ENCODE peak calls at places on chromosomes 13 and 19, in six cellular contexts. One of them, this sample, is unnamed.
A peak's percentile ranks its signal among the peaks of the same experiment; 100 is the strongest.

GRCh38 chr13:27783111-27783510 is 9.2 kb upstream of the GSX1 start:
- DNase-seq in K562: no peak
- DNase-seq in HepG2: peak; percentile 14
- DNase-seq in HCT116: no peak
- DNase-seq in IMR-90: peak; percentile 8
- DNase-seq in H1: no peak
- DNase-seq in this sample: peak; percentile 7

GRCh38 chr19:55345818-55346724 is 6.4 kb downstream of the KMT5C start:
- DNase-seq in HepG2: no peak
- DNase-seq in H1: no peak
- DNase-seq in IMR-90: no peak
- DNase-seq in HCT116: no peak
- DNase-seq in K562: peak; percentile 69
- DNase-seq in this sample: no peak

GRCh38 chr13:51035469-51035868 is 75.6 kb downstream of the C13orf42 start:
- DNase-seq in HepG2: no peak
- DNase-seq in K562: no peak
- DNase-seq in HCT116: no peak
- DNase-seq in H1: peak; percentile 10
- DNase-seq in IMR-90: no peak
- DNase-seq in this sample: no peak

GRCh38 chr19:41226053-41226873 is 7.2 kb downstream of the AXL start:
- DNase-seq in K562: peak; percentile 93
- DNase-seq in H1: peak; percentile 79
- DNase-seq in IMR-90: peak; percentile 82
- DNase-seq in HCT116: peak; percentile 72
- DNase-seq in HepG2: peak; percentile 68
- DNase-seq in this sample: peak; percentile 59

GRCh38 chr19:16133818-16134217 is 9.7 kb upstream of the HSH2D start:
- DNase-seq in HepG2: no peak
- DNase-seq in K562: no peak
- DNase-seq in H1: no peak
- DNase-seq in HCT116: no peak
- DNase-seq in IMR-90: no peak
- DNase-seq in this sample: no peak

GRCh38 chr19:42090687-42091086 is 14.7 kb downstream of the ZNF574 start:
- DNase-seq in IMR-90: no peak
- DNase-seq in K562: no peak
- DNase-seq in HepG2: no peak
- DNase-seq in H1: no peak
- DNase-seq in HCT116: no peak
- DNase-seq in this sample: no peak

GRCh38 chr19:47240996-47241918 is 10.3 kb upstream of the BBC3 start:
- DNase-seq in HepG2: peak; percentile 68
- DNase-seq in K562: peak; percentile 93
- DNase-seq in H1: peak; percentile 86
- DNase-seq in IMR-90: peak; percentile 79
- DNase-seq in HCT116: peak; percentile 77
- DNase-seq in this sample: peak; percentile 72

GRCh38 chr13:99542788-99543406 is 41.6 kb downstream of the TM9SF2 start:
- DNase-seq in K562: no peak
- DNase-seq in HepG2: no peak
- DNase-seq in IMR-90: no peak
- DNase-seq in H1: no peak
- DNase-seq in HCT116: no peak
- DNase-seq in this sample: peak; percentile 28

GRCh38 chr19:34317311-34317927 is 47.6 kb upstream of the GPI start:
- DNase-seq in K562: peak; percentile 42
- DNase-seq in H1: no peak
- DNase-seq in HCT116: no peak
- DNase-seq in HepG2: no peak
- DNase-seq in IMR-90: no peak
- DNase-seq in this sample: peak; percentile 46

GRCh38 chr13:97976551-97977375 is 23.3 kb downstream of the IPO5 start:
- DNase-seq in HepG2: no peak
- DNase-seq in K562: peak; percentile 44
- DNase-seq in IMR-90: no peak
- DNase-seq in HCT116: no peak
- DNase-seq in H1: peak; percentile 94
- DNase-seq in this sample: no peak

GRCh38 chr13:94656766-94657165 is 55.1 kb downstream of the GPR180 start:
- DNase-seq in HCT116: no peak
- DNase-seq in H1: no peak
- DNase-seq in K562: peak; percentile 11
- DNase-seq in IMR-90: peak; percentile 99
- DNase-seq in HepG2: no peak
- DNase-seq in this sample: peak; percentile 33

GRCh38 chr19:12687496-12688196 is at the start of gene GNG14:
- DNase-seq in HCT116: no peak
- DNase-seq in K562: no peak
- DNase-seq in IMR-90: no peak
- DNase-seq in HepG2: no peak
- DNase-seq in H1: no peak
- DNase-seq in this sample: no peak
- H3K9ac ChIP-seq in HCT116: no peak within 1 kb of the TSS
- H3K9ac ChIP-seq in K562: no peak within 1 kb of the TSS
- H3K9ac ChIP-seq in IMR-90: no peak within 1 kb of the TSS
- H3K9ac ChIP-seq in HepG2: no peak within 1 kb of the TSS
- H3K9ac ChIP-seq in H1: no peak within 1 kb of the TSS
- H3K9ac ChIP-seq in this sample: no peak within 1 kb of the TSS

GRCh38 chr19:58054792-58055482 is 4.1 kb upstream of the ZNF135 start:
- DNase-seq in K562: no peak
- DNase-seq in H1: peak; percentile 62
- DNase-seq in HepG2: no peak
- DNase-seq in IMR-90: peak; percentile 2
- DNase-seq in HCT116: no peak
- DNase-seq in this sample: no peak
- TF ChIP-seq POLR2A in K562: no peak
- TF ChIP-seq POLR2A in H1: no peak
- TF ChIP-seq POLR2A in HepG2: no peak
- TF ChIP-seq POLR2A in IMR-90: no peak
- TF ChIP-seq POLR2A in HCT116: no peak
- TF ChIP-seq POLR2A in this sample: no peak

GRCh38 chr19:2527171-2527570 is 51.2 kb downstream of the GADD45B start:
- DNase-seq in K562: no peak
- DNase-seq in HepG2: no peak
- DNase-seq in HCT116: no peak
- DNase-seq in IMR-90: no peak
- DNase-seq in H1: no peak
- DNase-seq in this sample: no peak
- H2AFZ ChIP-seq in K562: no peak overlapping the region
- H2AFZ ChIP-seq in HepG2: no peak overlapping the region
- H2AFZ ChIP-seq in HCT116: no peak overlapping the region
- H2AFZ ChIP-seq in IMR-90: peak overlapping the region; percentile 81
- H2AFZ ChIP-seq in H1: no peak overlapping the region
- H2AFZ ChIP-seq in this sample: no peak overlapping the region

DNA sequence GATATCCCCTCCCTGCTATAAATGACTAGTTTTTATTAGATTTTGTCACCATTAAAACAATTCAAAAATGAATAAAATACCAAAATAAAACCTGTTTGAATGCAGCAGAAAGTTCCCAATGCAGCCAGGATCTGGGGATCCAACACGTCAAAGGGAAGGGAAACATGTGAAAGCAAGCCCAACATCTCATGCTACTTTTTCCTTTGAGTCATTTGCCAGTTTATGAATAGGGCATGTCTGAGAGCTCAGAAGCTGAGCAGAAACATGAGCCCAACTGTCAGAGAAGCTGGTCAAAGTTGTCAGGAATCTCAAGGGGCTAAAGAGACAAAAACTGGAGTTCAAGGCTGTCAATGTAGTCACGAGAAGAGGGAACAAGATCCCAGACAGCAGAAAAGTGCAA is 526.4 kb downstream of the KLF5 start:
- DNase-seq in H1: no peak
- DNase-seq in K562: no peak
- DNase-seq in HCT116: no peak
- DNase-seq in HepG2: no peak
- DNase-seq in IMR-90: no peak
- DNase-seq in this sample: no peak
- H3K9ac ChIP-seq in H1: no peak overlapping the region
- H3K9ac ChIP-seq in K562: no peak overlapping the region
- H3K9ac ChIP-seq in HCT116: no peak overlapping the region
- H3K9ac ChIP-seq in HepG2: no peak overlapping the region
- H3K9ac ChIP-seq in IMR-90: no peak overlapping the region
- H3K9ac ChIP-seq in this sample: no peak overlapping the region

GRCh38 chr13:49936085-49936942 is at the start of gene SPRYD7:
- DNase-seq in HCT116: peak; percentile 97
- DNase-seq in IMR-90: peak; percentile 97
- DNase-seq in HepG2: peak; percentile 95
- DNase-seq in H1: peak; percentile 99
- DNase-seq in K562: peak; percentile 94
- DNase-seq in this sample: peak; percentile 99
- TF ChIP-seq POLR2A in HCT116: no peak
- TF ChIP-seq POLR2A in IMR-90: peak; percentile 61
- TF ChIP-seq POLR2A in HepG2: peak; percentile 49
- TF ChIP-seq POLR2A in H1: no peak
- TF ChIP-seq POLR2A in K562: peak; percentile 78
- TF ChIP-seq POLR2A in this sample: peak; percentile 70

GRCh38 chr13:78152415-78152814 is 233.8 kb upstream of the EDNRB start:
- DNase-seq in HepG2: no peak
- DNase-seq in K562: no peak
- DNase-seq in IMR-90: no peak
- DNase-seq in HCT116: no peak
- DNase-seq in H1: no peak
- DNase-seq in this sample: no peak

DNA sequence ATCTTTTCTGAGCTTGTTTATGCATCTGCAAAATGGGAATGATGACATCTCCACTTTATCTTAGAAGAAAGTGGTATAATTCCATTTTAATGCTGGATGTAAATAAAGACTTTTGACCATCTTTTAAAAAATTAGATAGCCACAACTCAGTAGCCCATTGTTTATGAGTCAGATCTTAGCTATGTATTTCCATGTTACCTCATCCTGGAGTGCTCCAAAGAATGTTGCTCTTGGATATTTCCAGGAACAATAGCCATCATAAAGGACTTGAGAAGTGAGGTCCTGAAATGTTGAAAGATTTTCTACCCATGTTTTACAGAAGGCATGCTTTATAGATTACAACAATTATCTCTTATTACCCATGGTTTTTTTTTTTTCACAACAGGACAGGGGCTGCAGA is 229.3 kb upstream of the EDNRB start:
- DNase-seq in HepG2: no peak
- DNase-seq in HCT116: no peak
- DNase-seq in IMR-90: peak; percentile 84
- DNase-seq in H1: no peak
- DNase-seq in K562: no peak
- DNase-seq in this sample: peak; percentile 75
- H2AFZ ChIP-seq in HepG2: no peak overlapping the region
- H2AFZ ChIP-seq in HCT116: no peak overlapping the region
- H2AFZ ChIP-seq in IMR-90: no peak overlapping the region
- H2AFZ ChIP-seq in H1: no peak overlapping the region
- H2AFZ ChIP-seq in K562: no peak overlapping the region
- H2AFZ ChIP-seq in this sample: no peak overlapping the region

GRCh38 chr19:45899919-45900589 is 2.4 kb downstream of the MYPOP start:
- DNase-seq in HepG2: no peak
- DNase-seq in IMR-90: no peak
- DNase-seq in K562: no peak
- DNase-seq in H1: no peak
- DNase-seq in HCT116: no peak
- DNase-seq in this sample: no peak

GRCh38 chr19:45899253-45899652 is 3.2 kb downstream of the MYPOP start:
- DNase-seq in IMR-90: no peak
- DNase-seq in H1: no peak
- DNase-seq in K562: no peak
- DNase-seq in HCT116: no peak
- DNase-seq in HepG2: no peak
- DNase-seq in this sample: no peak

GRCh38 chr19:45901432-45901903 is 945 bp downstream of the MYPOP start:
- DNase-seq in K562: no peak
- DNase-seq in HepG2: no peak
- DNase-seq in IMR-90: peak; percentile 42
- DNase-seq in HCT116: no peak
- DNase-seq in H1: no peak
- DNase-seq in this sample: peak; percentile 30

GRCh38 chr19:45901912-45902650 is at the start of gene MYPOP:
- DNase-seq in HCT116: no peak
- DNase-seq in H1: no peak
- DNase-seq in IMR-90: no peak
- DNase-seq in K562: peak; percentile 42
- DNase-seq in HepG2: no peak
- DNase-seq in this sample: no peak

GRCh38 chr19:45900661-45901431 is 1.6 kb downstream of the MYPOP start:
- DNase-seq in K562: no peak
- DNase-seq in IMR-90: no peak
- DNase-seq in HCT116: no peak
- DNase-seq in HepG2: no peak
- DNase-seq in H1: no peak
- DNase-seq in this sample: no peak
- H3K9ac ChIP-seq in K562: no peak overlapping the region
- H3K9ac ChIP-seq in IMR-90: no peak overlapping the region
- H3K9ac ChIP-seq in HCT116: no peak overlapping the region
- H3K9ac ChIP-seq in HepG2: peak overlapping the region; percentile 79
- H3K9ac ChIP-seq in H1: peak overlapping the region; percentile 2
- H3K9ac ChIP-seq in this sample: no peak overlapping the region

This sample was measured in endothelial cell of umbilical vein.